ENCODE peak calls at places on chromosomes 2 and 18, in nine cellular contexts. E, A, W, T, B, P, G, H and C are unnamed samples.
A peak's percentile ranks its signal among the peaks of the same experiment; 100 is the strongest.

GRCh38 chr2:184611221-184612085 is 13.1 kb downstream of the ZNF804A start:
- DNase-seq in A (peak; percentile 19), E (no peak), T (peak; percentile 48), H (peak; percentile 4), P (peak; percentile 49), G (no peak), W (peak; percentile 20), B (peak; percentile 41), C (peak; percentile 79)

GRCh38 chr18:49537232-49537876 is 24.5 kb upstream of the LIPG start:
- DNase-seq in W (no peak), B (no peak), A (no peak), H (no peak), P (no peak), G (no peak), T (no peak), E (no peak), C (no peak)

GRCh38 chr2:239943571-239943970 is 81.6 kb downstream of the NDUFA10 start:
- DNase-seq in P (no peak), W (no peak), T (no peak), E (no peak), G (no peak), B (no peak), H (no peak), A (no peak), C (no peak)

GRCh38 chr2:209614630-209615369 is 156.8 kb upstream of the UNC80 start:
- DNase-seq in W (no peak), B (no peak), G (no peak), A (no peak), H (peak; percentile 6), E (peak; percentile 86), T (no peak), P (peak; percentile 52), C (no peak)

GRCh38 chr2:120017201-120017600 is 4.3 kb downstream of the EPB41L5 start:
- DNase-seq in B (peak; percentile 55), H (no peak), T (no peak), W (no peak), E (no peak), G (no peak), P (no peak), A (no peak), C (no peak)

GRCh38 chr2:54081574-54081973 is 33.8 kb upstream of the ACYP2 start:
- DNase-seq in G (no peak), E (no peak), P (no peak), H (peak; percentile 67), W (peak; percentile 98), T (peak; percentile 57), A (no peak), B (no peak), C (no peak)

GRCh38 chr2:15223887-15224286 is 337.2 kb downstream of the NBAS start:
- DNase-seq in P (no peak), E (no peak), T (peak; percentile 88), A (no peak), B (peak; percentile 91), G (no peak), H (peak; percentile 73), W (peak; percentile 84), C (no peak)

GRCh38 chr18:43800584-43800983 is 523.3 kb upstream of the SYT4 start:
- DNase-seq in P (no peak), E (no peak), G (peak; percentile 43), B (no peak), W (no peak), T (no peak), A (no peak), H (no peak), C (no peak)

GRCh38 chr2:134919360-134920210 is 963 bp downstream of the CCNT2 start:
- DNase-seq in E (no peak), B (peak; percentile 44), T (peak; percentile 12), W (peak; percentile 28), P (no peak), H (peak; percentile 10), A (no peak), G (peak; percentile 54), C (peak; percentile 72)

GRCh38 chr18:54828290-54828871 is at the start of gene RAB27B:
- DNase-seq in A (peak; percentile 75), T (peak; percentile 85), B (peak; percentile 78), P (peak; percentile 92), W (peak; percentile 96), G (peak; percentile 43), E (peak; percentile 90), H (peak; percentile 93), C (no peak)

GRCh38 chr2:217905395-217905794 is 97.4 kb downstream of the TNS1 start:
- DNase-seq in H (no peak), T (no peak), E (no peak), A (no peak), G (no peak), W (no peak), P (no peak), B (no peak), C (no peak)
- H4K20me1 ChIP-seq in H (peaks cover 89% of the 10 kb centered on the region), T (peaks cover 15% of the 10 kb centered on the region), E (no peaks in the 10 kb centered on the region), A (no peaks in the 10 kb centered on the region), G (peaks cover 5% of the 10 kb centered on the region), W (no peaks in the 10 kb centered on the region), P (no peaks in the 10 kb centered on the region), B (no peaks in the 10 kb centered on the region), C (no peaks in the 10 kb centered on the region)

GRCh38 chr18:2082676-2083075 is 488.6 kb downstream of the METTL4 start:
- DNase-seq in G (no peak), A (no peak), W (no peak), P (no peak), E (no peak), T (no peak), B (no peak), H (no peak), C (no peak)

GRCh38 chr18:2089416-2089815 is 481.9 kb downstream of the METTL4 start:
- DNase-seq in E (no peak), P (no peak), T (no peak), B (no peak), A (no peak), G (peak; percentile 27), H (no peak), W (no peak), C (no peak)

GRCh38 chr18:2086439-2086838 is 484.9 kb downstream of the METTL4 start:
- DNase-seq in P (no peak), A (no peak), W (no peak), G (no peak), H (no peak), B (no peak), E (no peak), T (no peak), C (no peak)

GRCh38 chr18:2087877-2088673 is 483.2 kb downstream of the METTL4 start:
- DNase-seq in E (no peak), G (no peak), A (no peak), P (no peak), T (no peak), W (peak; percentile 9), H (no peak), B (no peak), C (no peak)

DNA sequence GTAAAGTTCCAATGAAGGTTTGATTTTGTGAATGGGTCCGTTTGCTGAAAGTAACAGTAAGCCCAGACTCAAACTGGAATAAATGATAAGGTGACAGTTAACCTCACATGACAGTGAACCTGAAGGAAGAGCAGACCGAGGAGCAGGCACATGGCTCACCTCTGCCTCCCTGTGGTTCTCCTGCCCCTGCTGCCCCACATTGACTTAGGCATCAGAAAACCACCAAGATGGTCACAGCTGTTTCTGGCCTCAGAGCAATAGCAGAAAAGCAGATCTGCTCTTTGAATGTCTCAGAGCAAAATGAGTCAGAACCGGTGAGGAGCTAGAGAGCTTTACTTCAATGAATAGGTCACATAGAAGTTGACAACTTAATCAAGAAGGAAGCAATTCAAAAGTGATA is 487.6 kb downstream of the METTL4 start:
- DNase-seq in E (peak; percentile 8), H (no peak), B (no peak), T (no peak), W (peak; percentile 37), A (no peak), P (peak; percentile 59), G (peak; percentile 9), C (peak; percentile 66)
- H2AFZ ChIP-seq in E (no peak overlapping the region), H (no peak overlapping the region), B (no peak overlapping the region), T (no peak overlapping the region), W (no peak overlapping the region), A (no peak overlapping the region), P (no peak overlapping the region), G (no peak overlapping the region), C (no peak overlapping the region)

GRCh38 chr2:229268626-229269025 is 2.5 kb downstream of the PID1 start:
- DNase-seq in H (peak; percentile 48), A (no peak), E (no peak), W (no peak), P (no peak), T (peak; percentile 13), B (no peak), G (no peak), C (no peak)

GRCh38 chr2:229269986-229270385 is 1.1 kb downstream of the PID1 start:
- DNase-seq in P (no peak), A (no peak), E (no peak), G (no peak), T (no peak), W (no peak), B (no peak), H (no peak), C (no peak)

GRCh38 chr2:229273384-229274338 is 2.6 kb upstream of the PID1 start:
- DNase-seq in P (peak; percentile 92), B (peak; percentile 21), W (peak; percentile 72), E (peak; percentile 83), T (peak; percentile 67), G (peak; percentile 18), H (peak; percentile 74), A (peak; percentile 81), C (peak; percentile 60)

GRCh38 chr2:229269146-229269545 is 1.9 kb downstream of the PID1 start:
- DNase-seq in T (no peak), A (no peak), P (no peak), E (no peak), G (no peak), W (no peak), B (no peak), H (no peak), C (no peak)

DNA sequence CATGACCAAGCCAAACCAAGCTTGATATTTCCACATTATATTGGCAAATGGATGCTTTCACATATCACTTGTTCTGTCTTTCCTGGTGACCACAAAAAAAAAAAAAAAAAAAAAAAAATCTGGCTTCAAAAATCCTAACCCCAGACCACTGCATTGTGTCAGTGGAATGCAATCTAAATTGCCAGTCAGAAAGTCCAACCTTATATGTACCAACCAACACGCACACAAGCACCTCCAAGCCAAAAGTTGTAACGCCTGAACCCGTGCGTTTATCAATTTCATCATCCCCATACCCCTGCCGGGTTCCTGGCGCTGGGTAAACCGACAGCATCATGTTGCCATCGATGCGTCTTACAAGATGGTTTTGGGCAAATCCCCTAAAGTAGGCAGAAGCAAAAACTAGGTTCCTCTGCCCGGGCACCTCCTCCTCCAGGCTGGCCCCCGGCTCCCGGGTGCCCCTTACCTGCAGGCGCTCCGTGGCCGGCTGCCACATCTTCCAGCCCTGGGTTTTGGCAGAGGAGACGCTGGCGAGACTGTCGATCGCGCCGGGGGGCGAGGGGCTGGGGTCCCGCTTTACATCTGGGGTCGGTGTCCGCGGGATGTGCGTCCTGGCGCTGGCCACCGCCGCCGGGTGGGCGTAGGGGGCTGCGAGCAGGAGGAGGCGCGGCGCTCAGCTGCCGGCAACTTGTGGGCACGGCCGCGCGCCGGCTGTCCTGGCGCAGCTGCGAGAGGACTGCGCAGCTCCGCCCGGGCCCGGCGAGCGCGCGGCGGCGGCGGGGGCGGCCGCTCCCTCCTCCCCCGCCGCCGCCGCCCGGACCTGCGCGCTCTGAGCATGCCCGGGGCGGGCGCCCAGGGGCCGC is at the start of gene PID1:
- DNase-seq in B (no peak), E (peak; percentile 88), G (no peak), P (peak; percentile 78), A (no peak), W (peak; percentile 53), H (peak; percentile 65), T (peak; percentile 5), C (no peak)
- H3K27ac ChIP-seq in B (no peak within 1 kb of the TSS), E (no peak within 1 kb of the TSS), G (no peak within 1 kb of the TSS), P (no peak within 1 kb of the TSS), A (no peak within 1 kb of the TSS), W (no peak within 1 kb of the TSS), H (no peak within 1 kb of the TSS), T (no peak within 1 kb of the TSS), C (no peak within 1 kb of the TSS)

GRCh38 chr2:109129921-109130725 is 1.1 kb downstream of the SH3RF3 start:
- DNase-seq in G (no peak), B (peak; percentile 47), E (peak; percentile 34), T (peak; percentile 56), W (no peak), A (no peak), H (peak; percentile 7), P (peak; percentile 34), C (no peak)
- H4K20me1 ChIP-seq in G (no peaks in the 10 kb centered on the region), B (no peaks in the 10 kb centered on the region), E (peaks cover 16% of the 10 kb centered on the region), T (peaks cover 62% of the 10 kb centered on the region), W (peaks cover 3% of the 10 kb centered on the region), A (no peaks in the 10 kb centered on the region), H (peaks cover 45% of the 10 kb centered on the region), P (peaks cover 7% of the 10 kb centered on the region), C (no peaks in the 10 kb centered on the region)